ENCODE peak calls at places on chromosomes 2 and 18, in six cellular contexts. S is AG10803, F is substantia nigra, B is SK-MEL-5, K is fibroblast of lung, P is LNCaP clone FGC. W is an unnamed sample.

GRCh38 chr2:46970334-46971288 is 55.0 kb upstream of the MCFD2 start:
- DNase-seq in S (peak; percentile 68), F (peak; percentile 33), B (no peak), K (peak; percentile 70), P (no peak), W (no peak)

GRCh38 chr2:132392211-132392610 is 24.4 kb upstream of the GPR39 start:
- DNase-seq in S (no peak), F (no peak), B (no peak), K (no peak), P (no peak), W (no peak)

GRCh38 chr2:60735496-60736250 is 20.4 kb upstream of the PAPOLG start:
- DNase-seq in S (no peak), F (no peak), B (no peak), K (no peak), P (no peak), W (no peak)

GRCh38 chr2:116487336-116487735 is 1327.2 kb upstream of the DDX18 start:
- DNase-seq in S (no peak), F (no peak), B (peak; percentile 21), K (no peak), P (no peak), W (no peak)

GRCh38 chr2:142716463-142717242 is 160.8 kb upstream of the KYNU start:
- DNase-seq in S (peak; percentile 9), F (no peak), B (peak; percentile 99), K (peak; percentile 12), P (no peak), W (peak; percentile 13)

GRCh38 chr2:86592547-86593230 is 29.4 kb upstream of the CHMP3 start:
- DNase-seq in S (no peak), F (no peak), B (no peak), K (no peak), P (no peak), W (no peak)

GRCh38 chr2:26770986-26771586 is 7.0 kb downstream of the SLC35F6 start:
- DNase-seq in S (peak; percentile 83), F (peak; percentile 83), B (peak; percentile 75), K (peak; percentile 94), P (peak; percentile 56), W (peak; percentile 40)

GRCh38 chr2:215698566-215698965 is 262.7 kb upstream of the FN1 start:
- DNase-seq in S (peak; percentile 100), F (no peak), B (peak; percentile 37), K (peak; percentile 94), P (no peak), W (no peak)

GRCh38 chr2:235319095-235319494 is 174.7 kb upstream of the AGAP1 start:
- DNase-seq in S (no peak), F (no peak), B (no peak), K (no peak), P (no peak), W (no peak)

GRCh38 chr2:151238527-151239487 is 22.9 kb downstream of the RBM43 start:
- DNase-seq in S (peak; percentile 89), F (no peak), B (peak; percentile 78), K (peak; percentile 93), P (no peak), W (peak; percentile 65)

GRCh38 chr2:213036836-213037235 is 114.6 kb downstream of the IKZF2 start:
- DNase-seq in S (peak; percentile 59), F (no peak), B (no peak), K (no peak), P (no peak), W (no peak)

GRCh38 chr18:70261141-70261788 is 27.6 kb upstream of the SOCS6 start:
- DNase-seq in S (no peak), F (no peak), B (peak; percentile 84), K (no peak), P (no peak), W (no peak)

GRCh38 chr2:23606968-23607367 is 222.0 kb downstream of the KLHL29 start:
- DNase-seq in S (peak; percentile 56), F (no peak), B (no peak), K (peak; percentile 49), P (no peak), W (no peak)